ENCODE peak calls at places on chromosomes 4 and X, in four cellular contexts. One of them, this sample, is unnamed.

GRCh38 chrX:46574941-46575381 is 1.4 kb downstream of the CHST7 start:
- DNase-seq in SK-N-SH: peak
- DNase-seq in WTC11: peak
- DNase-seq in H1: no peak
- DNase-seq in this sample: no peak

GRCh38 chrX:23434356-23434884 is 99.8 kb downstream of the PTCHD1 start:
- DNase-seq in WTC11: no peak
- DNase-seq in SK-N-SH: no peak
- DNase-seq in H1: no peak
- DNase-seq in this sample: no peak

GRCh38 chrX:31307952-31308351 is 236.1 kb upstream of the FTHL17 start:
- DNase-seq in H1: no peak
- DNase-seq in SK-N-SH: no peak
- DNase-seq in WTC11: no peak
- DNase-seq in this sample: no peak

GRCh38 chrX:140393507-140393906 is 111.4 kb downstream of the SOX3 start:
- DNase-seq in H1: no peak
- DNase-seq in WTC11: no peak
- DNase-seq in SK-N-SH: no peak
- DNase-seq in this sample: no peak

GRCh38 chrX:13835825-13836224 is 18.9 kb upstream of the GPM6B start:
- DNase-seq in H1: no peak
- DNase-seq in SK-N-SH: no peak
- DNase-seq in WTC11: no peak
- DNase-seq in this sample: no peak

GRCh38 chrX:153608821-153609220 is 9.9 kb upstream of the CCNQ start:
- DNase-seq in SK-N-SH: no peak
- DNase-seq in WTC11: no peak
- DNase-seq in H1: no peak
- DNase-seq in this sample: no peak

GRCh38 chr4:54063224-54063623 is 1.2 kb downstream of the CHIC2 start:
- DNase-seq in H1: no peak
- DNase-seq in SK-N-SH: no peak
- DNase-seq in WTC11: no peak
- DNase-seq in this sample: no peak

GRCh38 chrX:47576021-47576898 is 6.0 kb upstream of the TIMP1 start:
- DNase-seq in SK-N-SH: no peak
- DNase-seq in H1: no peak
- DNase-seq in WTC11: no peak
- DNase-seq in this sample: no peak

GRCh38 chr4:57405359-57405758 is 295.2 kb upstream of the IGFBP7 start:
- DNase-seq in WTC11: no peak
- DNase-seq in SK-N-SH: peak
- DNase-seq in H1: no peak
- DNase-seq in this sample: no peak

GRCh38 chr4:30720656-30721352 is 635 bp downstream of the PCDH7 start:
- DNase-seq in SK-N-SH: peak
- DNase-seq in WTC11: peak
- DNase-seq in H1: no peak
- DNase-seq in this sample: no peak

GRCh38 chrX:103464071-103464773 is 55.1 kb downstream of the RAB40A start:
- DNase-seq in H1: no peak
- DNase-seq in SK-N-SH: peak
- DNase-seq in WTC11: peak
- DNase-seq in this sample: peak

GRCh38 chr4:156261230-156261629 is 307.6 kb upstream of the CTSO start:
- DNase-seq in WTC11: no peak
- DNase-seq in H1: no peak
- DNase-seq in SK-N-SH: no peak
- DNase-seq in this sample: no peak

GRCh38 chr4:81737865-81738559 is 266.3 kb upstream of the RASGEF1B start:
- DNase-seq in SK-N-SH: no peak
- DNase-seq in WTC11: no peak
- DNase-seq in H1: no peak
- DNase-seq in this sample: no peak

GRCh38 chr4:39548425-39549067 is 21.3 kb upstream of the UGDH start:
- DNase-seq in WTC11: no peak
- DNase-seq in H1: no peak
- DNase-seq in SK-N-SH: no peak
- DNase-seq in this sample: no peak

GRCh38 chr4:47065099-47065498 is 33.7 kb downstream of the GABRB1 start:
- DNase-seq in WTC11: no peak
- DNase-seq in H1: no peak
- DNase-seq in SK-N-SH: no peak
- DNase-seq in this sample: no peak

GRCh38 chrX:2823795-2824386 is 4.8 kb upstream of the GYG2 start:
- DNase-seq in WTC11: no peak
- DNase-seq in SK-N-SH: no peak
- DNase-seq in H1: no peak
- DNase-seq in this sample: no peak

GRCh38 chrX:56766554-56767412 is 37.7 kb downstream of the NBDY start:
- DNase-seq in WTC11: no peak
- DNase-seq in SK-N-SH: peak
- DNase-seq in H1: no peak
- DNase-seq in this sample: no peak

GRCh38 chrX:119729408-119730201 is 28.8 kb upstream of the SOWAHD start:
- DNase-seq in SK-N-SH: peak
- DNase-seq in H1: peak
- DNase-seq in WTC11: peak
- DNase-seq in this sample: peak

GRCh38 chrX:134526399-134526798 is 66.4 kb downstream of the HPRT1 start:
- DNase-seq in SK-N-SH: no peak
- DNase-seq in WTC11: no peak
- DNase-seq in H1: no peak
- DNase-seq in this sample: no peak

GRCh38 chr4:14169460-14169859 is 541.9 kb upstream of the BOD1L1 start:
- DNase-seq in SK-N-SH: no peak
- DNase-seq in H1: no peak
- DNase-seq in WTC11: no peak
- DNase-seq in this sample: no peak

GRCh38 chr4:112312610-112313239 is 15.6 kb downstream of the ALPK1 start:
- DNase-seq in WTC11: no peak
- DNase-seq in SK-N-SH: no peak
- DNase-seq in H1: no peak
- DNase-seq in this sample: no peak

DNA sequence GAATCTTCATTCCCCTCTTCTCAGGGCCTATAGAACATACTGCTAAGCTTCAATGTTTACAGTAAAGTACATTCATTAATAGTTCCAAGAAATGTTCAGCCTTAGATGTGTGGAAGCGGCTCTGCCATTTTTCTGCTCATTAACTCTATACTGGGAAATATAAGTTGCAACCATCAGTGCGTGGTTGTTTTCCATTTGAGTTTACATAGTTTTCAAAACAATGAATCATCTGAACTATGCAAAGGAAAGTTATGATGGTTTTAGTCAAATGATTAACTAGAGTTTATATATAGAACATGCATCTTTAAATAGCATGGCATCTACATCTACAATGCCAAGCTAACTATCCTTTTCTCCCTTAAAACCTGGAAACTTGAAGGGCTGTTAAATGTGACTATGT is 29.6 kb downstream of the LEF1 start:
- DNase-seq in H1: no peak
- DNase-seq in WTC11: no peak
- DNase-seq in SK-N-SH: no peak
- DNase-seq in this sample: no peak
- TF ChIP-seq TEAD4 in H1: no peak
- TF ChIP-seq TEAD4 in WTC11: no peak
- TF ChIP-seq TEAD4 in SK-N-SH: no peak
- TF ChIP-seq TEAD4 in this sample: no peak

GRCh38 chrX:39821709-39822095 is 276.1 kb downstream of the BCOR start:
- DNase-seq in WTC11: peak
- DNase-seq in SK-N-SH: no peak
- DNase-seq in H1: no peak
- DNase-seq in this sample: no peak

GRCh38 chrX:39823424-39823823 is 274.3 kb downstream of the BCOR start:
- DNase-seq in WTC11: no peak
- DNase-seq in H1: no peak
- DNase-seq in SK-N-SH: no peak
- DNase-seq in this sample: no peak

GRCh38 chrX:39822133-39822748 is 275.5 kb downstream of the BCOR start:
- DNase-seq in SK-N-SH: no peak
- DNase-seq in H1: no peak
- DNase-seq in WTC11: no peak
- DNase-seq in this sample: no peak

GRCh38 chrX:39819921-39820849 is 277.6 kb downstream of the BCOR start:
- DNase-seq in SK-N-SH: peak
- DNase-seq in H1: no peak
- DNase-seq in WTC11: peak
- DNase-seq in this sample: no peak

DNA sequence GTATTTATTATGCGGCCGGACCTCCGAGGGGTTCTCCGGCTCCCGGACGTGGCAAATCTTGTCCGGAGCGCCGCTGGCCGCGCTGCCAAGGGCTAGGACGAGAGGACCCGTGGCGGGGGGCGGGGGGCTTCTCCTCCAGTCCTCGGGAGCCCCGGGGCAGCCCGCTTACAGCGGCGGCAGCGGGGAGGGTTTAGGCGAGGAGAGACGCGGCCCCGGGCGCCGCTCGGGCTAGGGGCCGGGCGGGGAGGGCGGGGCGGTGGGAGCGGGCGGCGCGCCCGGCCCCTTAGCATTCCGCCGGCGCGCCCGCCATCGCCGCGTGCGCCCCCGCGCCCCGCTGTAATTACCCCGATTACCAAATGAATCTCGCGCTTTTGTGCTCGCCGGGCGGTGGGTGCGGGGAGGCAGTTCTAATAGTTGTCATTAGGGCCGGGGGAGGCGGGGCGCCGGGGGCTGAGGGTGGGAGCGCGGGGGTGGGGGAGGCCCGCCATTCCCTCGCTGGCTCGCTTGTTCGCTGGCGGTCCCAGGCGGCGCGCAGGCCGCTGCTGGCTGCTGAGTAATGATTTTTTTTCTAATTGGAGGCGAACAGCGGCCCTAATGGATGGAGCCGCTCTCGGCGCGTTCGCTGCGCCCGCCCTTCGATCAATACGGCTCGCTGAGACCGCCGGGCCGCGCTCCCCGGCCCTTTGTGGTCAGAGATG is 276.6 kb downstream of the BCOR start:
- DNase-seq in WTC11: peak
- DNase-seq in H1: no peak
- DNase-seq in SK-N-SH: peak
- DNase-seq in this sample: no peak
- TF ChIP-seq TEAD4 in WTC11: no peak
- TF ChIP-seq TEAD4 in H1: no peak
- TF ChIP-seq TEAD4 in SK-N-SH: no peak
- TF ChIP-seq TEAD4 in this sample: no peak

GRCh38 chr4:80071643-80072606 is 1.1 kb downstream of the ANTXR2 start:
- DNase-seq in H1: peak
- DNase-seq in WTC11: peak
- DNase-seq in SK-N-SH: no peak
- DNase-seq in this sample: peak
- TF ChIP-seq TEAD4 in H1: no peak
- TF ChIP-seq TEAD4 in WTC11: no peak
- TF ChIP-seq TEAD4 in SK-N-SH: no peak
- TF ChIP-seq TEAD4 in this sample: no peak

GRCh38 chr4:1349359-1350168 is 2.6 kb downstream of the UVSSA start:
- DNase-seq in SK-N-SH: no peak
- DNase-seq in WTC11: no peak
- DNase-seq in H1: no peak
- DNase-seq in this sample: no peak

GRCh38 chr4:1348014-1348513 is 1.1 kb downstream of the UVSSA start:
- DNase-seq in WTC11: no peak
- DNase-seq in SK-N-SH: no peak
- DNase-seq in H1: no peak
- DNase-seq in this sample: peak

GRCh38 chr4:1347410-1347864 is 429 bp downstream of the UVSSA start:
- DNase-seq in WTC11: peak
- DNase-seq in SK-N-SH: peak
- DNase-seq in H1: no peak
- DNase-seq in this sample: peak

GRCh38 chr4:1350169-1350520 is 3.1 kb downstream of the UVSSA start:
- DNase-seq in SK-N-SH: no peak
- DNase-seq in WTC11: no peak
- DNase-seq in H1: no peak
- DNase-seq in this sample: no peak

DNA sequence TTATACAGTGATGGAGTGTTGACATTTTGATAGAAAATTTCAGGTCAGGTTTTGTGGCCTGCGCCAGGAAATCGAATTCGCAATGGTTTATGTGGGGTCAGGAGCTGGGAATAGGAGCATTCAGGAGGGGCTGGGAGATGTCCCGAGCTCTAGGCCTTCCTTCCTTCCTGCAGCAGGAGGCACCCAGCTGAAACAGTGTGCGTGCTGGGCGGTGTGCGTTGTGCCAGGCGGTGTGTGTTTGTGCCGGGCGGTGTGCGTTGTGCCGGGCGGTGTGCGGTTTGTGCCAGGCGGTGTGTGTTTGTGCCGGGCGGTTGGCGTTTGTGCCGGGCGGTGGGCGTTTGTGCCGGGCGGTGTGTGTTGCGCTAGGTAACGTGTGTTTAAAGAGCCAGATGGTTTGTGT is 1.7 kb downstream of the UVSSA start:
- DNase-seq in SK-N-SH: no peak
- DNase-seq in WTC11: no peak
- DNase-seq in H1: no peak
- DNase-seq in this sample: no peak
- TF ChIP-seq TEAD4 in SK-N-SH: no peak
- TF ChIP-seq TEAD4 in WTC11: no peak
- TF ChIP-seq TEAD4 in H1: no peak
- TF ChIP-seq TEAD4 in this sample: no peak

GRCh38 chrX:12672362-12673106 is 118.7 kb upstream of the PRPS2 start:
- DNase-seq in SK-N-SH: no peak
- DNase-seq in WTC11: no peak
- DNase-seq in H1: no peak
- DNase-seq in this sample: no peak
- TF ChIP-seq TEAD4 in SK-N-SH: no peak
- TF ChIP-seq TEAD4 in WTC11: no peak
- TF ChIP-seq TEAD4 in H1: no peak
- TF ChIP-seq TEAD4 in this sample: no peak

DNA sequence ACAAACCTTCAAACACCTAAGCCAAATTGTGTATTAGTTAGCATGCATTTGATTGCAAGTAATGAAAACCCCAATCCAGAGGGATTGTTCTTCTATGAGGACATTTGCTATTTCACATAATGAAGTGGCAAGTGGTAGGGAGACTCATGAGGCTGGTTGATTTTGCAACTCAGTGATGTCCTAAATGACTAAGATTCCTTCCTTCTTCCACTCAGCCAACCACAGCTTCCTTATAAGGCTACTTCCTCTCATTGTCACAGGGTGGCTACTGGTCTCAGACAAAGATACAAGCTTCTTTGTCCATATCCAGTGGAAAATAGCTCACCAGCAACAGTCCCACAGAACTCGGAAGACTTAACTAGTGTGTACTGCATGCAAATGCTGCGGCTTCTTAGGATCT is 5.3 kb upstream of the OTC start:
- DNase-seq in H1: no peak
- DNase-seq in SK-N-SH: no peak
- DNase-seq in WTC11: no peak
- DNase-seq in this sample: no peak
- TF ChIP-seq TEAD4 in H1: no peak
- TF ChIP-seq TEAD4 in SK-N-SH: no peak
- TF ChIP-seq TEAD4 in WTC11: no peak
- TF ChIP-seq TEAD4 in this sample: no peak